ENCODE peak calls at places on chromosome 6, in ten cellular contexts. One of them, this sample, is unnamed.

GRCh38 chr6:79260772-79261171 is 26.3 kb upstream of the HMGN3 start:
- DNase-seq in cardiac fibroblast: no peak
- DNase-seq in WERI-Rb-1: no peak
- DNase-seq in mucosa of descending colon: no peak
- DNase-seq in NB4: no peak
- DNase-seq in fibroblast of lung: no peak
- DNase-seq in HCEC 1CT: no peak
- DNase-seq in colonic mucosa: no peak
- DNase-seq in activated CD8-positive, alpha-beta memory T cell treated with anti-CD3 and anti-CD28 coated beads for 24 hours: no peak
- DNase-seq in G401: no peak
- DNase-seq in this sample: no peak

GRCh38 chr6:51936941-51937340 is 150.5 kb downstream of the PKHD1 start:
- DNase-seq in cardiac fibroblast: no peak
- DNase-seq in WERI-Rb-1: no peak
- DNase-seq in mucosa of descending colon: no peak
- DNase-seq in NB4: no peak
- DNase-seq in fibroblast of lung: no peak
- DNase-seq in HCEC 1CT: no peak
- DNase-seq in colonic mucosa: no peak
- DNase-seq in activated CD8-positive, alpha-beta memory T cell treated with anti-CD3 and anti-CD28 coated beads for 24 hours: no peak
- DNase-seq in G401: no peak
- DNase-seq in this sample: no peak

GRCh38 chr6:1587546-1587945 is 22.2 kb upstream of the FOXC1 start:
- DNase-seq in cardiac fibroblast: no peak
- DNase-seq in WERI-Rb-1: no peak
- DNase-seq in mucosa of descending colon: no peak
- DNase-seq in NB4: no peak
- DNase-seq in fibroblast of lung: no peak
- DNase-seq in HCEC 1CT: no peak
- DNase-seq in colonic mucosa: no peak
- DNase-seq in activated CD8-positive, alpha-beta memory T cell treated with anti-CD3 and anti-CD28 coated beads for 24 hours: no peak
- DNase-seq in G401: no peak
- DNase-seq in this sample: no peak

GRCh38 chr6:98838027-98838426 is 3.7 kb downstream of the POU3F2 start:
- DNase-seq in cardiac fibroblast: no peak
- DNase-seq in WERI-Rb-1: no peak
- DNase-seq in mucosa of descending colon: no peak
- DNase-seq in NB4: no peak
- DNase-seq in fibroblast of lung: no peak
- DNase-seq in HCEC 1CT: no peak
- DNase-seq in colonic mucosa: no peak
- DNase-seq in activated CD8-positive, alpha-beta memory T cell treated with anti-CD3 and anti-CD28 coated beads for 24 hours: no peak
- DNase-seq in G401: no peak
- DNase-seq in this sample: no peak

GRCh38 chr6:79543886-79544285 is 6.7 kb upstream of the LCA5 start:
- DNase-seq in cardiac fibroblast: no peak
- DNase-seq in WERI-Rb-1: no peak
- DNase-seq in mucosa of descending colon: no peak
- DNase-seq in NB4: no peak
- DNase-seq in fibroblast of lung: no peak
- DNase-seq in HCEC 1CT: no peak
- DNase-seq in colonic mucosa: no peak
- DNase-seq in activated CD8-positive, alpha-beta memory T cell treated with anti-CD3 and anti-CD28 coated beads for 24 hours: no peak
- DNase-seq in G401: no peak
- DNase-seq in this sample: no peak

GRCh38 chr6:27601668-27602254 is 128.9 kb upstream of the ZNF184 start:
- DNase-seq in cardiac fibroblast: no peak
- DNase-seq in WERI-Rb-1: no peak
- DNase-seq in mucosa of descending colon: no peak
- DNase-seq in NB4: peak; percentile 93
- DNase-seq in fibroblast of lung: no peak
- DNase-seq in HCEC 1CT: no peak
- DNase-seq in colonic mucosa: no peak
- DNase-seq in activated CD8-positive, alpha-beta memory T cell treated with anti-CD3 and anti-CD28 coated beads for 24 hours: no peak
- DNase-seq in G401: no peak
- DNase-seq in this sample: no peak

GRCh38 chr6:34663887-34664269 is 32.7 kb downstream of the ILRUN start:
- DNase-seq in cardiac fibroblast: peak; percentile 26
- DNase-seq in WERI-Rb-1: no peak
- DNase-seq in mucosa of descending colon: no peak
- DNase-seq in NB4: peak; percentile 49
- DNase-seq in fibroblast of lung: peak; percentile 45
- DNase-seq in HCEC 1CT: peak; percentile 35
- DNase-seq in colonic mucosa: no peak
- DNase-seq in activated CD8-positive, alpha-beta memory T cell treated with anti-CD3 and anti-CD28 coated beads for 24 hours: no peak
- DNase-seq in G401: no peak
- DNase-seq in this sample: no peak

GRCh38 chr6:113271437-113271836 is 585.7 kb upstream of the MARCKS start:
- DNase-seq in cardiac fibroblast: peak; percentile 56
- DNase-seq in WERI-Rb-1: no peak
- DNase-seq in mucosa of descending colon: no peak
- DNase-seq in NB4: no peak
- DNase-seq in fibroblast of lung: peak; percentile 10
- DNase-seq in HCEC 1CT: no peak
- DNase-seq in colonic mucosa: no peak
- DNase-seq in activated CD8-positive, alpha-beta memory T cell treated with anti-CD3 and anti-CD28 coated beads for 24 hours: no peak
- DNase-seq in G401: no peak
- DNase-seq in this sample: no peak

GRCh38 chr6:53910834-53911233 is 116.0 kb downstream of the LRRC1 start:
- DNase-seq in cardiac fibroblast: peak; percentile 85
- DNase-seq in WERI-Rb-1: no peak
- DNase-seq in mucosa of descending colon: no peak
- DNase-seq in NB4: no peak
- DNase-seq in fibroblast of lung: peak; percentile 47
- DNase-seq in HCEC 1CT: no peak
- DNase-seq in colonic mucosa: no peak
- DNase-seq in activated CD8-positive, alpha-beta memory T cell treated with anti-CD3 and anti-CD28 coated beads for 24 hours: no peak
- DNase-seq in G401: no peak
- DNase-seq in this sample: no peak

GRCh38 chr6:157089258-157089657 is 234.1 kb downstream of the TMEM242 start:
- DNase-seq in cardiac fibroblast: peak; percentile 39
- DNase-seq in WERI-Rb-1: no peak
- DNase-seq in mucosa of descending colon: no peak
- DNase-seq in NB4: no peak
- DNase-seq in fibroblast of lung: no peak
- DNase-seq in HCEC 1CT: no peak
- DNase-seq in colonic mucosa: no peak
- DNase-seq in activated CD8-positive, alpha-beta memory T cell treated with anti-CD3 and anti-CD28 coated beads for 24 hours: no peak
- DNase-seq in G401: no peak
- DNase-seq in this sample: no peak

GRCh38 chr6:109939654-109940053 is 38.5 kb upstream of the GPR6 start:
- DNase-seq in cardiac fibroblast: no peak
- DNase-seq in WERI-Rb-1: no peak
- DNase-seq in mucosa of descending colon: no peak
- DNase-seq in NB4: no peak
- DNase-seq in fibroblast of lung: no peak
- DNase-seq in HCEC 1CT: peak; percentile 55
- DNase-seq in colonic mucosa: no peak
- DNase-seq in activated CD8-positive, alpha-beta memory T cell treated with anti-CD3 and anti-CD28 coated beads for 24 hours: no peak
- DNase-seq in G401: no peak
- DNase-seq in this sample: no peak

GRCh38 chr6:116210750-116211425 is 43.0 kb downstream of the TSPYL4 start:
- DNase-seq in cardiac fibroblast: peak; percentile 84
- DNase-seq in WERI-Rb-1: no peak
- DNase-seq in mucosa of descending colon: no peak
- DNase-seq in NB4: no peak
- DNase-seq in fibroblast of lung: no peak
- DNase-seq in HCEC 1CT: peak; percentile 29
- DNase-seq in colonic mucosa: no peak
- DNase-seq in activated CD8-positive, alpha-beta memory T cell treated with anti-CD3 and anti-CD28 coated beads for 24 hours: no peak
- DNase-seq in G401: peak; percentile 28
- DNase-seq in this sample: no peak

GRCh38 chr6:37021356-37022129 is 16.1 kb downstream of the FGD2 start:
- DNase-seq in cardiac fibroblast: peak; percentile 64
- DNase-seq in WERI-Rb-1: peak; percentile 52
- DNase-seq in mucosa of descending colon: peak; percentile 40
- DNase-seq in NB4: peak; percentile 74
- DNase-seq in fibroblast of lung: peak; percentile 62
- DNase-seq in HCEC 1CT: peak; percentile 57
- DNase-seq in colonic mucosa: no peak
- DNase-seq in activated CD8-positive, alpha-beta memory T cell treated with anti-CD3 and anti-CD28 coated beads for 24 hours: peak; percentile 80
- DNase-seq in G401: peak; percentile 33
- DNase-seq in this sample: no peak

GRCh38 chr6:20763311-20763710 is 229.1 kb downstream of the CDKAL1 start:
- DNase-seq in cardiac fibroblast: no peak
- DNase-seq in WERI-Rb-1: peak; percentile 88
- DNase-seq in mucosa of descending colon: no peak
- DNase-seq in NB4: no peak
- DNase-seq in fibroblast of lung: no peak
- DNase-seq in HCEC 1CT: no peak
- DNase-seq in colonic mucosa: no peak
- DNase-seq in activated CD8-positive, alpha-beta memory T cell treated with anti-CD3 and anti-CD28 coated beads for 24 hours: no peak
- DNase-seq in G401: no peak
- DNase-seq in this sample: no peak

GRCh38 chr6:151436814-151437213 is 15.1 kb downstream of the RMND1 start:
- DNase-seq in cardiac fibroblast: peak; percentile 93
- DNase-seq in WERI-Rb-1: no peak
- DNase-seq in mucosa of descending colon: no peak
- DNase-seq in NB4: no peak
- DNase-seq in fibroblast of lung: peak; percentile 37
- DNase-seq in HCEC 1CT: no peak
- DNase-seq in colonic mucosa: no peak
- DNase-seq in activated CD8-positive, alpha-beta memory T cell treated with anti-CD3 and anti-CD28 coated beads for 24 hours: no peak
- DNase-seq in G401: no peak
- DNase-seq in this sample: no peak

GRCh38 chr6:10320291-10320690 is 94.6 kb downstream of the TFAP2A start:
- DNase-seq in cardiac fibroblast: no peak
- DNase-seq in WERI-Rb-1: no peak
- DNase-seq in mucosa of descending colon: no peak
- DNase-seq in NB4: no peak
- DNase-seq in fibroblast of lung: no peak
- DNase-seq in HCEC 1CT: no peak
- DNase-seq in colonic mucosa: no peak
- DNase-seq in activated CD8-positive, alpha-beta memory T cell treated with anti-CD3 and anti-CD28 coated beads for 24 hours: no peak
- DNase-seq in G401: no peak
- DNase-seq in this sample: no peak

GRCh38 chr6:3231213-3232016 is 4.0 kb upstream of the TUBB2B start:
- DNase-seq in cardiac fibroblast: peak; percentile 51
- DNase-seq in WERI-Rb-1: peak; percentile 95
- DNase-seq in mucosa of descending colon: peak; percentile 63
- DNase-seq in NB4: no peak
- DNase-seq in fibroblast of lung: peak; percentile 78
- DNase-seq in HCEC 1CT: peak; percentile 65
- DNase-seq in colonic mucosa: peak; percentile 90
- DNase-seq in activated CD8-positive, alpha-beta memory T cell treated with anti-CD3 and anti-CD28 coated beads for 24 hours: no peak
- DNase-seq in G401: peak; percentile 94
- DNase-seq in this sample: no peak

GRCh38 chr6:33827546-33828451 is 24.0 kb upstream of the MLN start:
- DNase-seq in cardiac fibroblast: no peak
- DNase-seq in WERI-Rb-1: no peak
- DNase-seq in mucosa of descending colon: no peak
- DNase-seq in NB4: no peak
- DNase-seq in fibroblast of lung: no peak
- DNase-seq in HCEC 1CT: no peak
- DNase-seq in colonic mucosa: peak; percentile 42
- DNase-seq in activated CD8-positive, alpha-beta memory T cell treated with anti-CD3 and anti-CD28 coated beads for 24 hours: no peak
- DNase-seq in G401: no peak
- DNase-seq in this sample: no peak

GRCh38 chr6:158377866-158378265 is 65.6 kb downstream of the TULP4 start:
- DNase-seq in cardiac fibroblast: peak; percentile 32
- DNase-seq in WERI-Rb-1: no peak
- DNase-seq in mucosa of descending colon: no peak
- DNase-seq in NB4: no peak
- DNase-seq in fibroblast of lung: peak; percentile 74
- DNase-seq in HCEC 1CT: peak; percentile 15
- DNase-seq in colonic mucosa: peak; percentile 18
- DNase-seq in activated CD8-positive, alpha-beta memory T cell treated with anti-CD3 and anti-CD28 coated beads for 24 hours: no peak
- DNase-seq in G401: no peak
- DNase-seq in this sample: no peak

GRCh38 chr6:127464161-127464880 is 5.1 kb upstream of the KIAA0408 start:
- DNase-seq in cardiac fibroblast: peak; percentile 82
- DNase-seq in WERI-Rb-1: no peak
- DNase-seq in mucosa of descending colon: no peak
- DNase-seq in NB4: no peak
- DNase-seq in fibroblast of lung: peak; percentile 83
- DNase-seq in HCEC 1CT: peak; percentile 76
- DNase-seq in colonic mucosa: no peak
- DNase-seq in activated CD8-positive, alpha-beta memory T cell treated with anti-CD3 and anti-CD28 coated beads for 24 hours: no peak
- DNase-seq in G401: no peak
- DNase-seq in this sample: no peak

GRCh38 chr6:80425089-80425823 is 318.8 kb downstream of the BCKDHB start:
- DNase-seq in cardiac fibroblast: peak; percentile 94
- DNase-seq in WERI-Rb-1: no peak
- DNase-seq in mucosa of descending colon: no peak
- DNase-seq in NB4: no peak
- DNase-seq in fibroblast of lung: peak; percentile 97
- DNase-seq in HCEC 1CT: peak; percentile 98
- DNase-seq in colonic mucosa: no peak
- DNase-seq in activated CD8-positive, alpha-beta memory T cell treated with anti-CD3 and anti-CD28 coated beads for 24 hours: no peak
- DNase-seq in G401: no peak
- DNase-seq in this sample: no peak

GRCh38 chr6:11227698-11228097 is 4.8 kb downstream of the NEDD9 start:
- DNase-seq in cardiac fibroblast: no peak
- DNase-seq in WERI-Rb-1: no peak
- DNase-seq in mucosa of descending colon: no peak
- DNase-seq in NB4: no peak
- DNase-seq in fibroblast of lung: no peak
- DNase-seq in HCEC 1CT: no peak
- DNase-seq in colonic mucosa: no peak
- DNase-seq in activated CD8-positive, alpha-beta memory T cell treated with anti-CD3 and anti-CD28 coated beads for 24 hours: no peak
- DNase-seq in G401: no peak
- DNase-seq in this sample: no peak

GRCh38 chr6:33428219-33428890 is 8.5 kb downstream of the SYNGAP1 start:
- DNase-seq in cardiac fibroblast: peak; percentile 43
- DNase-seq in WERI-Rb-1: peak; percentile 66
- DNase-seq in mucosa of descending colon: peak; percentile 77
- DNase-seq in NB4: peak; percentile 73
- DNase-seq in fibroblast of lung: no peak
- DNase-seq in HCEC 1CT: peak; percentile 44
- DNase-seq in colonic mucosa: peak; percentile 47
- DNase-seq in activated CD8-positive, alpha-beta memory T cell treated with anti-CD3 and anti-CD28 coated beads for 24 hours: peak; percentile 79
- DNase-seq in G401: peak; percentile 31
- DNase-seq in this sample: no peak

GRCh38 chr6:129138739-129139405 is 255.9 kb downstream of the LAMA2 start:
- DNase-seq in cardiac fibroblast: no peak
- DNase-seq in WERI-Rb-1: no peak
- DNase-seq in mucosa of descending colon: no peak
- DNase-seq in NB4: no peak
- DNase-seq in fibroblast of lung: no peak
- DNase-seq in HCEC 1CT: no peak
- DNase-seq in colonic mucosa: no peak
- DNase-seq in activated CD8-positive, alpha-beta memory T cell treated with anti-CD3 and anti-CD28 coated beads for 24 hours: no peak
- DNase-seq in G401: no peak
- DNase-seq in this sample: no peak

GRCh38 chr6:68778356-68779020 is 143.4 kb downstream of the ADGRB3 start:
- DNase-seq in cardiac fibroblast: peak; percentile 84
- DNase-seq in WERI-Rb-1: peak; percentile 50
- DNase-seq in mucosa of descending colon: no peak
- DNase-seq in NB4: peak; percentile 40
- DNase-seq in fibroblast of lung: peak; percentile 88
- DNase-seq in HCEC 1CT: peak; percentile 4
- DNase-seq in colonic mucosa: no peak
- DNase-seq in activated CD8-positive, alpha-beta memory T cell treated with anti-CD3 and anti-CD28 coated beads for 24 hours: no peak
- DNase-seq in G401: peak; percentile 96
- DNase-seq in this sample: no peak

GRCh38 chr6:18047406-18047805 is 60.0 kb upstream of the KIF13A start:
- DNase-seq in cardiac fibroblast: peak; percentile 49
- DNase-seq in WERI-Rb-1: no peak
- DNase-seq in mucosa of descending colon: no peak
- DNase-seq in NB4: no peak
- DNase-seq in fibroblast of lung: peak; percentile 67
- DNase-seq in HCEC 1CT: peak; percentile 21
- DNase-seq in colonic mucosa: peak; percentile 52
- DNase-seq in activated CD8-positive, alpha-beta memory T cell treated with anti-CD3 and anti-CD28 coated beads for 24 hours: no peak
- DNase-seq in G401: no peak
- DNase-seq in this sample: no peak

GRCh38 chr6:157944983-157945931 is 36.4 kb upstream of the SYNJ2 start:
- DNase-seq in cardiac fibroblast: peak; percentile 19
- DNase-seq in WERI-Rb-1: no peak
- DNase-seq in mucosa of descending colon: no peak
- DNase-seq in NB4: no peak
- DNase-seq in fibroblast of lung: peak; percentile 70
- DNase-seq in HCEC 1CT: no peak
- DNase-seq in colonic mucosa: no peak
- DNase-seq in activated CD8-positive, alpha-beta memory T cell treated with anti-CD3 and anti-CD28 coated beads for 24 hours: no peak
- DNase-seq in G401: no peak
- DNase-seq in this sample: peak; percentile 60

GRCh38 chr6:138987299-138987642 is 782 bp downstream of the REPS1 start:
- DNase-seq in cardiac fibroblast: no peak
- DNase-seq in WERI-Rb-1: no peak
- DNase-seq in mucosa of descending colon: peak; percentile 69
- DNase-seq in NB4: no peak
- DNase-seq in fibroblast of lung: no peak
- DNase-seq in HCEC 1CT: no peak
- DNase-seq in colonic mucosa: no peak
- DNase-seq in activated CD8-positive, alpha-beta memory T cell treated with anti-CD3 and anti-CD28 coated beads for 24 hours: no peak
- DNase-seq in G401: no peak
- DNase-seq in this sample: no peak

This sample was measured in esophagus muscularis mucosa.